ENCODE peak calls at places on chromosome 16, in six cellular contexts. G is astrocyte of the cerebellum, D is transverse colon, Q is fibroblast of the aortic adventitia, N is thoracic aorta, A is upper lobe of right lung. Z is an unnamed sample.

GRCh38 chr16:17474037-17474436 is 3.3 kb upstream of the XYLT1 start:
- DNase-seq in G (no peak), D (no peak), Q (no peak), N (no peak), A (no peak), Z (no peak)

GRCh38 chr16:69315486-69316311 is 4.5 kb downstream of the VPS4A start:
- DNase-seq in G (no peak), D (no peak), Q (no peak), N (no peak), A (no peak), Z (no peak)

GRCh38 chr16:1938316-1938715 is 4.7 kb downstream of the MSRB1 start:
- DNase-seq in G (no peak), D (no peak), Q (no peak), N (no peak), A (no peak), Z (no peak)

GRCh38 chr16:54511181-54511731 is 224.7 kb upstream of the IRX3 start:
- DNase-seq in G (peak; percentile 63), D (no peak), Q (peak; percentile 93), N (no peak), A (no peak), Z (peak; percentile 69)

GRCh38 chr16:12390644-12391043 is 413.0 kb downstream of the CPPED1 start:
- DNase-seq in G (no peak), D (no peak), Q (peak; percentile 16), N (no peak), A (no peak), Z (no peak)

GRCh38 chr16:8251727-8252126 is 338.6 kb downstream of the TMEM114 start:
- DNase-seq in G (no peak), D (no peak), Q (no peak), N (no peak), A (no peak), Z (no peak)

GRCh38 chr16:83717814-83718213 is 90.0 kb upstream of the HSBP1 start:
- DNase-seq in G (peak; percentile 61), D (no peak), Q (peak; percentile 15), N (no peak), A (no peak), Z (peak; percentile 67)

GRCh38 chr16:89491238-89491869 is 993 bp upstream of the ANKRD11 start:
- DNase-seq in G (no peak), D (no peak), Q (peak; percentile 34), N (no peak), A (no peak), Z (no peak)

GRCh38 chr16:55773859-55774549 is 58.9 kb downstream of the CES1 start:
- DNase-seq in G (no peak), D (no peak), Q (no peak), N (no peak), A (no peak), Z (no peak)

GRCh38 chr16:85536073-85536410 is 77.1 kb upstream of the GSE1 start:
- DNase-seq in G (no peak), D (no peak), Q (peak; percentile 30), N (no peak), A (no peak), Z (no peak)

GRCh38 chr16:72934661-72935403 is 113.1 kb downstream of the ZFHX3 start:
- DNase-seq in G (no peak), D (no peak), Q (peak; percentile 42), N (no peak), A (no peak), Z (peak; percentile 52)

GRCh38 chr16:87499189-87499486 is 6.3 kb upstream of the ZCCHC14 start:
- DNase-seq in G (peak; percentile 37), D (no peak), Q (peak; percentile 68), N (no peak), A (no peak), Z (peak; percentile 25)

GRCh38 chr16:49767998-49768397 is 87.9 kb downstream of the ZNF423 start:
- DNase-seq in G (no peak), D (no peak), Q (no peak), N (no peak), A (no peak), Z (no peak)

GRCh38 chr16:14500791-14501190 is 129.3 kb downstream of the PARN start:
- DNase-seq in G (no peak), D (no peak), Q (peak; percentile 62), N (no peak), A (no peak), Z (no peak)

GRCh38 chr16:86995456-86995855 is 321.7 kb downstream of the C16orf95 start:
- DNase-seq in G (no peak), D (no peak), Q (no peak), N (no peak), A (no peak), Z (no peak)

DNA sequence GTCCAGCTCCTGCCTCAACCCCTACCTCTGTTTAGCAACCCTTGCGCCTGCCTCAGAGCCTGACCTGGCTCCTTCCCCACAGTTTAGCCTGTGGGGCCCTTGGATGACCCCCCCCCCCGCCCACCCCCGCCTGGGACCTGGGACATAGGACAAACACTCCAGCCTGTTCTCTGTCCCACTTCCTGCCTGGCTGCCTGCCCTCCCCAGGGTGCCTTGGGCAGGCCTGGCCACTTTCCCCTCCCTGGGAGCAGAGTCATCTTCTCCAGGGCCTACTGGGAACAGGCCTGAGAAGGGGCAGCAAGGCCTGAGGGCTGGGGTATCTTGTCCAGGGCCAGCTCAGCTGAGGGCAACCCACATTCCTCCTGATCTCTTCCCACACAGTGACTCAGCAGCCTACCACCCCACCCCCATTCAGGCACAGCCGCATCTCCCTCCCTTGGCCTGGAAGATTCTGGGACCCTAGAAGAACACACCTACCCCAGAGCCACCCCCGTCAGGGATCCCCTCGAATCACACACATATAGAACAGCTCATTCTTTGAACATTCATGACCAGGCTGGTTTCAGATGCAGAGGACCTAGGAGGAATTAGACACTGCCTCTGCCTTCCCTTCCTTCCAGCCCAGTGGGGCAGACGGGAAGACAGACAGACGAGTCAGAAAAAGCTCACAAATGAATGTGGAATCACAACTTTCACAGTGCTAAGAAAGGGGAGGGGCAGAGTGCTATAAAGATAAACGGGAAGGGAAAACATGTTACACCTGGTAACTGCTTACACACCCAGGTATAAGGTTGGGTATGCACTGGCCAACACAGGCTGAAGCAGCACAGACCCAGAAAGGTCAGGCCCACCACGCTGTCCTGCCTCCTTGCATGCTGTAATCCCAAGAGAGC is 6.0 kb downstream of the FHOD1 start:
- DNase-seq in G (no peak), D (peak; percentile 77), Q (peak; percentile 70), N (no peak), A (peak; percentile 93), Z (peak; percentile 64)
- H3K4me3 ChIP-seq in G (no peak overlapping the region), D (no peak overlapping the region), Q (no peak overlapping the region), N (no peak overlapping the region), A (no peak overlapping the region), Z (no peak overlapping the region)

GRCh38 chr16:25713785-25714570 is 22.2 kb downstream of the HS3ST4 start:
- DNase-seq in G (no peak), D (no peak), Q (no peak), N (no peak), A (no peak), Z (no peak)

GRCh38 chr16:25707553-25707952 is 15.8 kb downstream of the HS3ST4 start:
- DNase-seq in G (no peak), D (no peak), Q (no peak), N (no peak), A (no peak), Z (no peak)

GRCh38 chr16:25709182-25709581 is 17.4 kb downstream of the HS3ST4 start:
- DNase-seq in G (no peak), D (no peak), Q (no peak), N (no peak), A (no peak), Z (no peak)

DNA sequence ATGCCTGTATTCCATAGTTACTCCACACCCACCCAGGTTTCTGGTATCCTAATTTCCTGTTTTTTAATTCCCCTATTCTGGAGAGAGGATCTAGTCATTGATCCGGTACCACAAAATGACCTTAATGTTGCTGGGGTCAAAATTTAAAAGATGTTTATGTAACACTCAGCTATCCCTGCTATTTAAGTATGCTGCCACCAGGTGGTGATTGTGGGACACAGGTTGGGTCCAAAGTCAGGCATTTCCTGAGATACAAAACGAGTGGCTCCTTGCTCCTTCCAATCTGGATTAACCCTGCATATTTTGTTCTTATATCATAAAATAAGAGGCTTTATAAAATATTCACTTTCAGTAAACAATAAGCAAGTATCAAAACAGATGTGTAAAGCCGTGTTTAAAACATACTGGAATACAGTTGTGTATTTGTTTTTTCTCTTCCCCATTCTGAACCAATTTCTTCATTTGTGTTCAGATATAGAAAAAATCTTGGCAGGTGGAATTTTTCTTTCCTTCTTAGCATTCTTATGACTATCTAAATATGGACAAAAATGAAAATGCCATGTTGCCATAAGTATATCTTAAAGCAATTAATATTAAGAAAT is 16.3 kb downstream of the HS3ST4 start:
- DNase-seq in G (no peak), D (peak; percentile 10), Q (peak; percentile 0), N (no peak), A (no peak), Z (no peak)
- TF ChIP-seq CTCF in G (no peak), D (peak; percentile 33), Q (no peak), N (no peak), A (peak; percentile 29), Z (peak; percentile 22)

GRCh38 chr16:30922420-30922959 is 882 bp upstream of the FBXL19 start:
- DNase-seq in G (peak; percentile 99), D (peak; percentile 100), Q (peak; percentile 100), N (peak; percentile 99), A (peak; percentile 100), Z (peak; percentile 98)
- H3K4me3 ChIP-seq in G (peak overlapping the region; percentile 62), D (peak overlapping the region; percentile 83), Q (peak overlapping the region; percentile 96), N (peak overlapping the region; percentile 70), A (peak overlapping the region; percentile 72), Z (peak overlapping the region; percentile 89)

DNA sequence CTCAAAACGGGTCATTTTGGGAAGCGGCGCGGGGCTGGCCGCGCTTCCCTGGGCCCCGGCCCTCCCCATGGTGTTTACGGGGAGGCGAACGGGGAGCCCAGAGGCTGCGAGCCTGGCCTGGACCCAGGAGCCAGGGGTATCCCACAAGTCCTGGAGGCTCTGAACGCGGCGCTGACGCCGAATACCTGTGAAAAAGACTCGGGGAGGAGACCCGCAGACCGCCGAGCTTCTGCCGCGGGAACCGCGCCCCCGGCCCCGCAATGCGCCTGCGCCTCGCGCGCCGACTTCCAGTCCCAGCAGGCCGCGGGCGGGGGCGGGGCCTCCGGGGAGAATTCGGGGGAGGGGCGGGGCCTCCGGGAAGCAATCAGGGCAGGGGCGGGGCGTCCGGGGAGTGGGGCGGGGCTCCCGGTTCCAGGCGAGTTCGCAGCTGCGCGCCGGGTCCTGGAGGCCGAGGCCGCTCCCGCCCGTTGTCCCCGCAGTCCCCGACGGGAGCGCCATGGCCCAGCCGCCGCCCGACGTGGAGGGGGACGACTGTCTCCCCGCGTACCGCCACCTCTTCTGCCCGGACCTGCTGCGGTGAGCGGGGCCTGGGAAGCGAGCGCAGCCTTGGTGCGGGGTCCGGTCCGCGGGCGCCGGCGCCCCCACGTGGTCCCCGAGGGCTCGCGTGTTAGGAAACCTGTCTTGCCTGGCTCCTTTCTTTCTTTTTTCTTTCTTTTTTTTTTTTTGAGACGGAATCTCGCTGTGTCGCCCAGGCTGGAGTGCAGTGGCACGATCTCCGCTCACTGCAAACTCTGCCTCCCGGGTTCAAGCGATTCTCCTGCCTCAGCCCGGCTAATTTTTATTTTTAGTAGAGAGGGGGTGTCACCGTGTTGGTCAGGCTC is at the start of gene DECR2:
- DNase-seq in G (peak; percentile 74), D (peak; percentile 98), Q (peak; percentile 87), N (peak; percentile 86), A (peak; percentile 99), Z (no peak)
- TF ChIP-seq CTCF in G (peak; percentile 38), D (peak; percentile 48), Q (peak; percentile 14), N (peak; percentile 44), A (peak; percentile 57), Z (peak; percentile 32)